ENCODE peak calls at places on chromosomes 1 and 21, in six cellular contexts. G is uterus, T is dorsolateral prefrontal cortex, U is hepatocyte, F is mammary epithelial cell, V is heart left ventricle. D is an unnamed sample.

GRCh38 chr1:67534627-67535065 is 104.4 kb upstream of the SERBP1 start:
- DNase-seq in U (peak), F (no peak), V (no peak), T (no peak), G (no peak), D (no peak)

GRCh38 chr1:71053146-71053545 is 5.5 kb upstream of the PTGER3 start:
- DNase-seq in F (peak), U (no peak), V (no peak), G (no peak), T (no peak), D (no peak)

GRCh38 chr1:152743371-152744145 is 14.3 kb upstream of the KPRP start:
- DNase-seq in T (no peak), U (no peak), V (no peak), G (no peak), F (peak), D (no peak)

GRCh38 chr1:235907897-235908240 is 41.2 kb upstream of the LYST start:
- DNase-seq in T (no peak), V (no peak), F (no peak), G (no peak), U (no peak), D (no peak)

GRCh38 chr21:18220498-18220897 is 24.1 kb upstream of the CHODL start:
- DNase-seq in V (no peak), T (no peak), G (no peak), U (no peak), F (no peak), D (no peak)

GRCh38 chr1:5485436-5485835 is 506.8 kb downstream of the NPHP4 start:
- DNase-seq in V (no peak), F (no peak), U (no peak), G (no peak), T (no peak), D (no peak)

GRCh38 chr1:182259229-182259872 is 132.2 kb downstream of the GLUL start:
- DNase-seq in U (no peak), T (no peak), F (peak), G (no peak), V (peak), D (peak)

GRCh38 chr1:200075522-200075921 is 48.0 kb downstream of the NR5A2 start:
- DNase-seq in U (no peak), G (no peak), T (no peak), V (peak), F (no peak), D (no peak)

GRCh38 chr1:83692524-83693336 is 306.2 kb downstream of the TTLL7 start:
- DNase-seq in F (no peak), T (no peak), V (no peak), U (peak), G (no peak), D (peak)

GRCh38 chr1:192045038-192045575 is 113.2 kb upstream of the RGS18 start:
- DNase-seq in G (no peak), T (no peak), U (no peak), F (no peak), V (no peak), D (no peak)

GRCh38 chr21:25396135-25396711 is 211.1 kb downstream of the MRPL39 start:
- DNase-seq in V (no peak), F (no peak), U (no peak), T (no peak), G (no peak), D (no peak)

GRCh38 chr21:29114765-29115164 is 15.7 kb upstream of the MAP3K7CL start:
- DNase-seq in T (no peak), G (no peak), U (no peak), V (no peak), F (peak), D (no peak)

GRCh38 chr1:9755441-9755995 is 68.2 kb downstream of the CLSTN1 start:
- DNase-seq in U (no peak), V (no peak), F (no peak), G (no peak), T (peak), D (no peak)

GRCh38 chr1:100387209-100387608 is 34.9 kb downstream of the CDC14A start:
- DNase-seq in T (no peak), G (no peak), U (no peak), F (no peak), V (no peak), D (no peak)

GRCh38 chr1:50976890-50977574 is 7.0 kb downstream of the CDKN2C start:
- DNase-seq in T (no peak), U (no peak), V (peak), F (peak), G (peak), D (peak)

GRCh38 chr1:6440198-6441126 is 15.9 kb downstream of the ESPN start:
- DNase-seq in V (no peak), G (no peak), T (no peak), F (peak), U (peak), D (peak)

GRCh38 chr1:17186216-17186894 is 18.6 kb upstream of the PADI1 start:
- DNase-seq in V (no peak), G (no peak), F (no peak), T (no peak), U (no peak), D (peak)

GRCh38 chr1:24910751-24911650 is 19.1 kb downstream of the RUNX3 start:
- DNase-seq in U (peak), V (no peak), T (no peak), G (no peak), F (no peak), D (no peak)

GRCh38 chr21:44658511-44658910 is 779 bp downstream of the KRTAP12-3 start:
- DNase-seq in G (no peak), V (no peak), U (no peak), F (no peak), T (no peak), D (no peak)

GRCh38 chr21:29343517-29343916 is 44.8 kb downstream of the BACH1 start:
- DNase-seq in G (no peak), U (no peak), V (no peak), F (no peak), T (no peak), D (no peak)

GRCh38 chr1:27382950-27383627 is at the start of gene CD164L2:
- DNase-seq in G (no peak), F (peak), V (no peak), U (peak), T (no peak), D (peak)

DNA sequence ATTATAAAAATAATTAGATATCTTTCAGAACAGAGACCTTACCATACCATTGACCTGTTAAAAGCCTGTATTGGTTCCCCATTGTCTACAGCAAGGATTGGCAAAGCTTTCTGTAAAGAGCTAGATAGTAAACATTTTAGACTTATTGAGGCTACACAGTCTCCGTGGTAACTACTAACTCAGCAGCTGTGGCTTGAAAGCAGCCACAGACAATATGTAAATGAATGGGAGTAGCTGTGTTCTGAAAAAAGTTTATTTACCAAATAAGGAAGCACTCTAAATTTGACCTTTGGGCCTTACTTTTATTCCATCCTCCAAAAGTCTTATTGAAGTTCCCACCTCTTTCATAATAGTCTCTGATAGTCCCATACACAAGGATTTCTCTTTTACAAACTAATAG is 39.7 kb downstream of the NUP210L start:
- DNase-seq in V (no peak), G (no peak), F (no peak), T (no peak), U (no peak), D (no peak)
- H3K27ac ChIP-seq in V (no peak), G (no peak), F (no peak), T (no peak), U (no peak), D (no peak)

GRCh38 chr21:42370894-42371654 is 4.7 kb upstream of the TFF1 start:
- DNase-seq in G (no peak), F (no peak), U (no peak), V (no peak), T (no peak), D (no peak)
- TF ChIP-seq CTCF in G (no peak), F (no peak), U (no peak), V (no peak), T (no peak), D (no peak)

GRCh38 chr1:30878016-30878415 is 30.5 kb downstream of the SDC3 start:
- DNase-seq in T (no peak), F (no peak), U (no peak), V (no peak), G (no peak), D (no peak)
- H3K4me3 ChIP-seq in T (no peak), F (no peak), U (no peak), V (no peak), G (no peak), D (no peak)

GRCh38 chr1:11845641-11846335 is 1.8 kb downstream of the NPPA start:
- DNase-seq in F (peak), G (no peak), T (no peak), U (peak), V (no peak), D (no peak)
- H3K27ac ChIP-seq in F (no peak), G (no peak), T (no peak), U (no peak), V (no peak), D (no peak)

GRCh38 chr1:2835650-2836159 is 34.2 kb upstream of the TTC34 start:
- DNase-seq in T (no peak), U (no peak), F (no peak), V (peak), G (no peak), D (no peak)

GRCh38 chr1:2837316-2837715 is 35.8 kb upstream of the TTC34 start:
- DNase-seq in T (no peak), U (no peak), V (peak), G (no peak), F (no peak), D (no peak)

GRCh38 chr1:2837823-2838222 is 36.3 kb upstream of the TTC34 start:
- DNase-seq in G (no peak), F (no peak), V (peak), T (no peak), U (no peak), D (no peak)

GRCh38 chr1:2836333-2836970 is 35.0 kb upstream of the TTC34 start:
- DNase-seq in T (no peak), V (peak), F (no peak), U (no peak), G (no peak), D (no peak)

DNA sequence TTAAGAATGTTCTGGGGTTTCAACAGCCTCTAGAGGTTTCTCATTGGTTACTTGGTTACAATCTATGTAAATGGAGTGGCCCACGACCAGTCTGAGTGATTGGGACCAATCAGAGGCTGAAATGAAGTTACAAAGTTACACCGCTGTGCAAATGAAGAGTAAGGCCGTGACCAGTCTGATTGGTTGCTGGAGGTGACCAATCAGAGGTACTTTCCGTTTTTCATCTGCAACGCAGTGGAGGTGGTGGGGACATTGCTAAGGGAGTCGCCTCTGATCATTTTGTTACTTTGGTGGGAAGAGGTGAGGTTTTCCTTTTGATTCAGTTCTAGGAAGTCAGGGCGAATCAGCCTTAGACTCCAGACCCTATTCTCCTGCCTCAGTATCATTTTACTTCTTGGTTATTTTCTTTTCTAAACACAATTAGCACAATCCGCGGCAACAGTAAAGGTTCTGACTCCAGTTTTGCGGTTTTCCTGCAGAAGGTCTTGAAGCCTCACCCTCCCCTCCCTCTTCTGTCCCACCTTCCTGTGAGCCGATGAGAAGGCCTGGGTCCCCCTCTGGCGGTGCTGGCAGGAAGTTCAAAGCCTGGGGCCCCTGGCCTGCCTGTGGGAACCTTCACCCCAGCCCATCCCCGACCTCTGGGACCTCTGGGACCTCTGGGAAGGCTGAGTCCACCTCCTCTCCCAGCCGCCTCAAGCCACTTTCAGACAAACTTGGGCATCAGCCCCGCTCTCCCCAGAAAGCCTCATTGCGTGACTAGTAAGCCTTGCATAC is 38.7 kb upstream of the TTC34 start:
- DNase-seq in G (no peak), T (no peak), U (no peak), F (no peak), V (no peak), D (no peak)
- TF ChIP-seq CTCF in G (no peak), T (no peak), U (no peak), F (no peak), V (no peak), D (no peak)

DNA sequence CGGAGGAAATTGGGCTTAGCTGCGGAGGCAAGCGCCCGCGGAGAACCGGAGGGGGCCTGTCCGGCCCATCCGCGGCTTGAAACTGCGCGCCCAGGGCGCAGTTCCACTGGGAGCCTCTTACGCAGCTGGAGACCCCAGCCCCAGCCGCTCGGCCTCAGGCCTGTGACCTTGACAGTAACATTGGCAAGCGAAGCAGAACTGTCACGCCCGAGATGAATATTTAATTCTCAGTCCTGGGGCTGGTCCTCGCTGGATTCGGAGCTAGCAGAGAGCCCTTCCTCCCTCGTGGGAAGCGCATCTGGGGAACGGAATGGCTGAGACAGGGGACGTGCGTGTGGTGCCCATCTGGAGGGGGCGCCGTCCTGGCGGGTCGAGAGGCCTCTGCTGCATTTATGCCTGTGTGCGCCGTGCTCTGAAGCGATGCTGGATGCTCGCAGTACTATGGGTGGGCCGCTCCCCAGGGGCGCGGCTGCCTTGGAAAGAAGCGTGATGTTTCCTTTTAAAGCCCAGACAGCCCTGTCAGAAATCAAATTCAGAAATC is 951 bp downstream of the SLC6A17 start:
- DNase-seq in G (no peak), F (no peak), T (no peak), V (no peak), U (no peak), D (no peak)
- H3K4me3 ChIP-seq in G (no peak), F (no peak), T (peak), V (peak), U (no peak), D (peak)

DNA sequence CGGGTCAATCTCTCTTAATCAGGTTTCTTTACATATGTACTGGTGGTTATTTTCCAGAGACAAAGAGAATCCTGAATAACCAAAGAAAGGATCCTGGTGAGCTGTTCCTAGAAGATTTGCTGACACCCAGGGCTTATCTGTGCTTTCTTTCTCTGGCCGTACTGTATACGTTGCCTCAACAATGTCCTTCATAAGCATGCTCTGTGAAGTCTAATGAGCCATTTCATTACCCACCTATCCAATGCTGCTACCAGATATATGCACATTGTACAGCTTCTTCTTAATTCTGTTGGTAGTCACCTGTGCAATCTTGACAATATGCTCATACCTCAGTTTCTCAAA is 731.9 kb upstream of the NCAM2 start:
- DNase-seq in V (no peak), T (no peak), F (no peak), G (no peak), U (peak), D (no peak)
- H3K27ac ChIP-seq in V (no peak), T (no peak), F (no peak), G (no peak), U (no peak), D (no peak)